ENCODE peak calls at places on chromosomes 7 and 10, in six cellular contexts. C is cardiac septum; H is CD8-positive, alpha-beta T cell; K is dorsolateral prefrontal cortex; U is GM03348; E is activated CD4-positive, CD25-positive, alpha-beta regulatory T cell. F is an unnamed sample.

GRCh38 chr10:60863796-60864195 is 80.2 kb downstream of the RHOBTB1 start:
- DNase-seq in C (no peak), H (no peak), K (no peak), U (no peak), E (no peak), F (no peak)

GRCh38 chr7:37732253-37732652 is 48.7 kb downstream of the GPR141 start:
- DNase-seq in C (no peak), H (no peak), K (no peak), U (no peak), E (no peak), F (peak; percentile 5)

GRCh38 chr10:70265032-70265689 is 18.6 kb downstream of the NPFFR1 start:
- DNase-seq in C (no peak), H (no peak), K (no peak), U (no peak), E (no peak), F (no peak)

GRCh38 chr7:142359694-142360279 is 101.9 kb upstream of the PRSS58 start:
- DNase-seq in C (no peak), H (no peak), K (no peak), U (no peak), E (no peak), F (peak; percentile 16)

GRCh38 chr10:70162892-70163201 is 7.5 kb downstream of the SAR1A start:
- DNase-seq in C (no peak), H (no peak), K (no peak), U (no peak), E (no peak), F (no peak)

GRCh38 chr10:49750546-49750945 is 11.6 kb downstream of the OGDHL start:
- DNase-seq in C (no peak), H (no peak), K (no peak), U (no peak), E (no peak), F (no peak)

GRCh38 chr10:123009105-123009805 is 449 bp downstream of the ACADSB start:
- DNase-seq in C (no peak), H (no peak), K (no peak), U (peak; percentile 40), E (no peak), F (peak; percentile 31)

GRCh38 chr10:16441106-16441850 is 4.5 kb downstream of the PTER start:
- DNase-seq in C (no peak), H (no peak), K (no peak), U (peak; percentile 31), E (no peak), F (peak; percentile 69)

GRCh38 chr7:128201067-128201689 is 39.9 kb upstream of the LEP start:
- DNase-seq in C (no peak), H (no peak), K (no peak), U (no peak), E (no peak), F (no peak)

GRCh38 chr10:6382081-6382480 is 179.3 kb downstream of the PFKFB3 start:
- DNase-seq in C (no peak), H (no peak), K (no peak), U (peak; percentile 39), E (no peak), F (peak; percentile 40)

GRCh38 chr10:73953665-73954064 is 42.7 kb downstream of the PLAU start:
- DNase-seq in C (no peak), H (no peak), K (no peak), U (peak; percentile 59), E (no peak), F (peak; percentile 39)

GRCh38 chr7:36391436-36392198 is 2.0 kb downstream of the ANLN start:
- DNase-seq in C (no peak), H (no peak), K (no peak), U (no peak), E (no peak), F (no peak)

GRCh38 chr10:93406367-93407145 is 75.6 kb downstream of the MYOF start:
- DNase-seq in C (no peak), H (no peak), K (no peak), U (no peak), E (no peak), F (peak; percentile 32)

GRCh38 chr7:82397846-82398245 is 45.7 kb downstream of the CACNA2D1 start:
- DNase-seq in C (no peak), H (no peak), K (no peak), U (no peak), E (no peak), F (no peak)

GRCh38 chr7:25255603-25256320 is 27.5 kb upstream of the NPVF start:
- DNase-seq in C (no peak), H (no peak), K (no peak), U (no peak), E (no peak), F (no peak)

GRCh38 chr7:50792342-50793114 is 9.8 kb upstream of the GRB10 start:
- DNase-seq in C (peak; percentile 83), H (no peak), K (no peak), U (peak; percentile 81), E (no peak), F (peak; percentile 69)

GRCh38 chr10:92799591-92799990 is 48.7 kb upstream of the EXOC6 start:
- DNase-seq in C (no peak), H (no peak), K (no peak), U (no peak), E (no peak), F (no peak)

GRCh38 chr10:68543004-68543918 is 15.9 kb upstream of the SLC25A16 start:
- DNase-seq in C (no peak), H (no peak), K (no peak), U (peak; percentile 21), E (no peak), F (peak; percentile 82)

GRCh38 chr10:60958892-60959601 is 15.1 kb upstream of the RHOBTB1 start:
- DNase-seq in C (no peak), H (no peak), K (no peak), U (peak; percentile 16), E (no peak), F (peak; percentile 55)

GRCh38 chr10:11804336-11804735 is 18.8 kb upstream of the PROSER2 start:
- DNase-seq in C (no peak), H (no peak), K (no peak), U (no peak), E (no peak), F (no peak)

GRCh38 chr10:80462986-80463741 is 9.1 kb downstream of the TSPAN14 start:
- DNase-seq in C (no peak), H (no peak), K (no peak), U (peak; percentile 54), E (no peak), F (peak; percentile 73)

GRCh38 chr10:29110172-29110571 is 178.7 kb upstream of the LYZL1 start:
- DNase-seq in C (no peak), H (no peak), K (no peak), U (no peak), E (no peak), F (no peak)

GRCh38 chr7:100867796-100868485 is 754 bp downstream of the TRIP6 start:
- DNase-seq in C (no peak), H (no peak), K (no peak), U (no peak), E (no peak), F (peak; percentile 46)

GRCh38 chr10:97411411-97411810 is 10.3 kb upstream of the RRP12 start:
- DNase-seq in C (no peak), H (no peak), K (no peak), U (no peak), E (no peak), F (no peak)

GRCh38 chr10:57964371-57964770 is 303.3 kb downstream of the IPMK start:
- DNase-seq in C (no peak), H (no peak), K (peak; percentile 54), U (peak; percentile 5), E (no peak), F (peak; percentile 95)

GRCh38 chr7:66781408-66782090 is 41.0 kb downstream of the RABGEF1 start:
- DNase-seq in C (no peak), H (no peak), K (no peak), U (no peak), E (no peak), F (no peak)

GRCh38 chr10:79096514-79096913 is 27.7 kb downstream of the ZMIZ1 start:
- DNase-seq in C (no peak), H (no peak), K (no peak), U (no peak), E (no peak), F (no peak)

GRCh38 chr7:96495751-96496216 is 173.9 kb upstream of the SLC25A13 start:
- DNase-seq in C (no peak), H (no peak), K (no peak), U (no peak), E (no peak), F (no peak)

GRCh38 chr7:44307301-44307900 is 18.0 kb downstream of the CAMK2B start:
- DNase-seq in C (peak; percentile 82), H (no peak), K (no peak), U (peak; percentile 71), E (no peak), F (peak; percentile 63)

GRCh38 chr10:3537518-3537917 is 247.5 kb downstream of the KLF6 start:
- DNase-seq in C (no peak), H (no peak), K (no peak), U (no peak), E (no peak), F (no peak)

GRCh38 chr10:17557459-17557858 is 59.7 kb downstream of the HACD1 start:
- DNase-seq in C (no peak), H (no peak), K (no peak), U (no peak), E (no peak), F (no peak)

GRCh38 chr7:22302951-22303423 is 54.0 kb downstream of the RAPGEF5 start:
- DNase-seq in C (no peak), H (no peak), K (peak; percentile 53), U (peak; percentile 25), E (no peak), F (peak; percentile 32)

GRCh38 chr7:113159746-113160339 is 41.5 kb upstream of the SMIM30 start:
- DNase-seq in C (no peak), H (no peak), K (no peak), U (peak; percentile 64), E (no peak), F (peak; percentile 66)

GRCh38 chr10:72062341-72062740 is 26.0 kb downstream of the SPOCK2 start:
- DNase-seq in C (no peak), H (no peak), K (no peak), U (no peak), E (no peak), F (no peak)